ENCODE peak calls at places on chromosomes 16 and 17, in four cellular contexts. One of them, this sample, is unnamed.

GRCh38 chr16:3578610-3579551 is 1.7 kb upstream of the NLRC3 start:
- DNase-seq in neuronal stem cell: peak
- DNase-seq in HAP-1: no peak
- DNase-seq in skeletal muscle cell: no peak
- DNase-seq in this sample: no peak

GRCh38 chr17:79832211-79833109 is 6.8 kb downstream of the CBX4 start:
- DNase-seq in neuronal stem cell: no peak
- DNase-seq in HAP-1: peak
- DNase-seq in skeletal muscle cell: no peak
- DNase-seq in this sample: no peak

GRCh38 chr16:1308036-1308976 is 1.1 kb upstream of the UBE2I start:
- DNase-seq in neuronal stem cell: no peak
- DNase-seq in HAP-1: no peak
- DNase-seq in skeletal muscle cell: no peak
- DNase-seq in this sample: no peak

GRCh38 chr17:37744633-37744927 is 279 bp downstream of the HNF1B start:
- DNase-seq in neuronal stem cell: no peak
- DNase-seq in HAP-1: no peak
- DNase-seq in skeletal muscle cell: no peak
- DNase-seq in this sample: no peak

GRCh38 chr16:20114356-20114755 is 40.7 kb upstream of the GPR139 start:
- DNase-seq in neuronal stem cell: no peak
- DNase-seq in HAP-1: no peak
- DNase-seq in skeletal muscle cell: no peak
- DNase-seq in this sample: no peak

GRCh38 chr16:75202069-75202590 is 4.8 kb downstream of the CTRB2 start:
- DNase-seq in neuronal stem cell: no peak
- DNase-seq in HAP-1: no peak
- DNase-seq in skeletal muscle cell: no peak
- DNase-seq in this sample: no peak

GRCh38 chr17:42832934-42833770 is at the start of gene PSME3:
- DNase-seq in neuronal stem cell: peak
- DNase-seq in HAP-1: peak
- DNase-seq in skeletal muscle cell: peak
- DNase-seq in this sample: peak

GRCh38 chr17:29145289-29146058 is 34.7 kb downstream of the MYO18A start:
- DNase-seq in neuronal stem cell: no peak
- DNase-seq in HAP-1: peak
- DNase-seq in skeletal muscle cell: no peak
- DNase-seq in this sample: peak

GRCh38 chr17:29579866-29580771 is 9.3 kb downstream of the GIT1 start:
- DNase-seq in neuronal stem cell: no peak
- DNase-seq in HAP-1: peak
- DNase-seq in skeletal muscle cell: no peak
- DNase-seq in this sample: peak

GRCh38 chr17:82632461-82632860 is 15.8 kb downstream of the WDR45B start:
- DNase-seq in neuronal stem cell: no peak
- DNase-seq in HAP-1: no peak
- DNase-seq in skeletal muscle cell: no peak
- DNase-seq in this sample: no peak

GRCh38 chr16:4327782-4328579 is 12.1 kb downstream of the GLIS2 start:
- DNase-seq in neuronal stem cell: peak
- DNase-seq in HAP-1: peak
- DNase-seq in skeletal muscle cell: no peak
- DNase-seq in this sample: no peak

GRCh38 chr17:65163990-65164495 is 26.9 kb downstream of the RGS9 start:
- DNase-seq in neuronal stem cell: no peak
- DNase-seq in HAP-1: no peak
- DNase-seq in skeletal muscle cell: no peak
- DNase-seq in this sample: no peak

GRCh38 chr16:48354877-48355585 is 30.2 kb downstream of the SIAH1 start:
- DNase-seq in neuronal stem cell: no peak
- DNase-seq in HAP-1: no peak
- DNase-seq in skeletal muscle cell: no peak
- DNase-seq in this sample: no peak

GRCh38 chr17:83136931-83137330 is 57.5 kb downstream of the METRNL start:
- DNase-seq in neuronal stem cell: no peak
- DNase-seq in HAP-1: no peak
- DNase-seq in skeletal muscle cell: no peak
- DNase-seq in this sample: no peak

GRCh38 chr17:47896672-47897490 is 845 bp downstream of the SP2 start:
- DNase-seq in neuronal stem cell: no peak
- DNase-seq in HAP-1: no peak
- DNase-seq in skeletal muscle cell: no peak
- DNase-seq in this sample: no peak

This sample was measured in stromal cell of bone marrow.